ENCODE peak calls at places on chromosomes 1 and 21, in four cellular contexts. One of them, this sample, is unnamed. For H3K27me3 and H3K4me1, the result is how much of the 10 kb centered on the place peaks cover.

GRCh38 chr1:198934901-198935301 is 296.1 kb downstream of the PTPRC start:
- ATAC-seq in upper lobe of left lung: no peak
- ATAC-seq in Panc1: peak
- ATAC-seq in HCT116: peak
- ATAC-seq in this sample: no peak

GRCh38 chr1:61253059-61253735 is 170.8 kb downstream of the NFIA start:
- ATAC-seq in upper lobe of left lung: peak
- ATAC-seq in Panc1: no peak
- ATAC-seq in HCT116: no peak
- ATAC-seq in this sample: peak

GRCh38 chr1:86195281-86195680 is 38.7 kb upstream of the COL24A1 start:
- ATAC-seq in upper lobe of left lung: no peak
- ATAC-seq in Panc1: no peak
- ATAC-seq in HCT116: no peak
- ATAC-seq in this sample: no peak

GRCh38 chr1:202249846-202250245 is 56.2 kb downstream of the LGR6 start:
- ATAC-seq in upper lobe of left lung: no peak
- ATAC-seq in Panc1: no peak
- ATAC-seq in HCT116: no peak
- ATAC-seq in this sample: no peak

GRCh38 chr21:45801129-45801735 is 157.7 kb downstream of the PCBP3 start:
- ATAC-seq in upper lobe of left lung: no peak
- ATAC-seq in Panc1: no peak
- ATAC-seq in HCT116: no peak
- ATAC-seq in this sample: no peak

GRCh38 chr1:54367613-54368012 is 38.6 kb downstream of the SSBP3 start:
- ATAC-seq in upper lobe of left lung: no peak
- ATAC-seq in Panc1: no peak
- ATAC-seq in HCT116: no peak
- ATAC-seq in this sample: no peak

GRCh38 chr1:54477153-54477561 is 70.9 kb upstream of the ACOT11 start:
- ATAC-seq in upper lobe of left lung: no peak
- ATAC-seq in Panc1: no peak
- ATAC-seq in HCT116: no peak
- ATAC-seq in this sample: no peak

GRCh38 chr1:110187139-110187890 is 22.8 kb upstream of the KCNC4 start:
- ATAC-seq in upper lobe of left lung: no peak
- ATAC-seq in Panc1: no peak
- ATAC-seq in HCT116: no peak
- ATAC-seq in this sample: peak

GRCh38 chr1:159889821-159890252 is 10.1 kb downstream of the CFAP45 start:
- ATAC-seq in upper lobe of left lung: peak
- ATAC-seq in Panc1: peak
- ATAC-seq in HCT116: peak
- ATAC-seq in this sample: peak

DNA sequence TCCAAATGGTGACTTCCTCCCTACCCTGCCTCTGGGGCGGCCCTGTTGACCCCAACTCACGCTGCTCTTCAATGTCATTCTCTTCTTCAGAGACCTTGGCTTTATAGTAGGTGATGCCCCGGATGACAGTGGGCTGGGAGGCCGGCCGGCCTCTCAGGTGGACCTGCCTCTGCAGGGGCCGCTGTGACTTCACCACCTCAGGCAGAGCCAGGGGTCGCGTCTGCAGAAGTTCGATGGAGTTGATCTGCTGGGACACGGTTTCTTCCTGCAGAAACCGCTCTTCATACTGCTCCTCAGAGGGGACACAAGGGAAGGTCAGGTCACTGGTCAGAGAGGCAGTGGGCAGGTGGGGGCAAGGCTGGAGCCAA is 23.6 kb downstream of the OLFML2B start:
- ATAC-seq in upper lobe of left lung: no peak
- ATAC-seq in Panc1: no peak
- ATAC-seq in HCT116: no peak
- ATAC-seq in this sample: no peak
- H3K27me3 ChIP-seq in upper lobe of left lung: under half
- H3K27me3 ChIP-seq in Panc1: under half
- H3K27me3 ChIP-seq in HCT116: under half
- H3K27me3 ChIP-seq in this sample: under half

GRCh38 chr1:7552402-7552801 is 218.7 kb upstream of the VAMP3 start:
- ATAC-seq in upper lobe of left lung: peak
- ATAC-seq in Panc1: peak
- ATAC-seq in HCT116: no peak
- ATAC-seq in this sample: peak

GRCh38 chr1:7555391-7556185 is 215.5 kb upstream of the VAMP3 start:
- ATAC-seq in upper lobe of left lung: no peak
- ATAC-seq in Panc1: no peak
- ATAC-seq in HCT116: no peak
- ATAC-seq in this sample: no peak

GRCh38 chr1:7551442-7551841 is 219.7 kb upstream of the VAMP3 start:
- ATAC-seq in upper lobe of left lung: no peak
- ATAC-seq in Panc1: no peak
- ATAC-seq in HCT116: no peak
- ATAC-seq in this sample: no peak

GRCh38 chr1:7553042-7553690 is 217.9 kb upstream of the VAMP3 start:
- ATAC-seq in upper lobe of left lung: no peak
- ATAC-seq in Panc1: peak
- ATAC-seq in HCT116: no peak
- ATAC-seq in this sample: no peak

DNA sequence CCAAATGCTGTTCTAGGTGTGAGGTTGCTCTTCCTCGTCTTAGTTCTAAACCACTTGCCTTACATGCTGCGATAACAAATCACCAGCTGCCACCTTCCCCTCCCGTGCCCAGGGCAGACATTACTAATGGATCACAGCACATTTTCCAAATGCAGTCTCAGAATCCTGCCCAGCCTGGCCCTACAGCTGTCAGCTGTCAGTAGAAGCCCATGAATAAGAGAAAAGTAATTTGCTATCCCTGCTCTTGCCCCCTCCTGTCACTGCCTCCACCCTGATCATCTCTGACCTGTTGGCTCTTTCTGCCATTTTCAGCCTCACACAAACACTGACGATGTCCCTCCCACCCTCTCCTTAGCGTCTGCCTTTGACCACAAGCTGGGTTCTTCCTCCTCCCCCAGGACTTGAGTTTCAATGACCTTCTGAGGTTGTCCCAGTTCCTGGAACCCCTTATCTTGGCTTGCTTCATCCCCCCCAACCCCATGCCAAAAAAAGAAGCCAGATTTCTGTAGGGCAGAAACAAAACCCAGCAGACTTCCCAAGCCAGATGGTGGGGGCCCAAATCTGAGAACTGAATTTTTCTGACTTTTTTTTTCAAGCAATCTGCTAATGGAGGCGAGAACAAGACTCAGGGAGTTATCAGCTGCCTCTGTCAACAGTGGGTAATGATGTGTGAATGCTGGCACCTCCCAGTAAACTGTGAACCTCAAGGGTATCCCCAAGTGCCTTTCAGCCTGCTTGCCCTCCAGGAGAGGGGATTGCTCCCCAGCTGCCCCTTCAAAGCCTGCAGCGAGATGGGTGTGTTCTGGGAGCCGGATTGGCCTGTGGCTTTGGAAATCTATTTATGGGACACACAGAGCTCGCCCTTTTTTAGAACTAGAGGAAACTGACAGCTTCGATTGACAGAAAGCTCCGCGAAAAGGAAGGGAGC is 216.5 kb upstream of the VAMP3 start:
- ATAC-seq in upper lobe of left lung: no peak
- ATAC-seq in Panc1: no peak
- ATAC-seq in HCT116: no peak
- ATAC-seq in this sample: no peak
- H3K4me1 ChIP-seq in upper lobe of left lung: under half
- H3K4me1 ChIP-seq in Panc1: under half
- H3K4me1 ChIP-seq in HCT116: under half
- H3K4me1 ChIP-seq in this sample: under half

GRCh38 chr1:207917086-207917485 is 6.2 kb upstream of the CD34 start:
- ATAC-seq in upper lobe of left lung: peak
- ATAC-seq in Panc1: no peak
- ATAC-seq in HCT116: no peak
- ATAC-seq in this sample: peak
- TF ChIP-seq POLR2AphosphoS5 in upper lobe of left lung: no peak
- TF ChIP-seq POLR2AphosphoS5 in Panc1: no peak
- TF ChIP-seq POLR2AphosphoS5 in HCT116: no peak
- TF ChIP-seq POLR2AphosphoS5 in this sample: no peak

DNA sequence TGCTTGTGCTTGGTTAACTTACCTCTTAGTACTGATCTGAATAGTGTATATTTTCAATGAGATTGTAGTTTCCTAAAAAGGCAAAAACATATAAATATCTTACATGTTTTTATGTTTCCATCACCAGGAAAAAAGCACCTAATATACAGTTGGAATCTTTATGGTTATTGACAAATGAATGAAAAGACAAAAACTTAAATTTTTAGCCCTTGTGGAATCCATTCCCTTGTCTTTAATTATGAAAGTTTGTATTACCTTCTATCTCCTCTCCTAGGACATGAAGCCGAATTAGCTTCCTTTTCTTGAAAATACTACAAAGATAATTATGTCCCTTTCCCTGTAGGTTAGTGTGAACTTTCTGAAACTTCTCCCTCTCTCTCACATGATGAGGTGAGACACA is at the start of gene OR2T12:
- ATAC-seq in upper lobe of left lung: no peak
- ATAC-seq in Panc1: no peak
- ATAC-seq in HCT116: no peak
- ATAC-seq in this sample: no peak
- H3K27me3 ChIP-seq in upper lobe of left lung: under half
- H3K27me3 ChIP-seq in Panc1: under half
- H3K27me3 ChIP-seq in HCT116: under half
- H3K27me3 ChIP-seq in this sample: under half

DNA sequence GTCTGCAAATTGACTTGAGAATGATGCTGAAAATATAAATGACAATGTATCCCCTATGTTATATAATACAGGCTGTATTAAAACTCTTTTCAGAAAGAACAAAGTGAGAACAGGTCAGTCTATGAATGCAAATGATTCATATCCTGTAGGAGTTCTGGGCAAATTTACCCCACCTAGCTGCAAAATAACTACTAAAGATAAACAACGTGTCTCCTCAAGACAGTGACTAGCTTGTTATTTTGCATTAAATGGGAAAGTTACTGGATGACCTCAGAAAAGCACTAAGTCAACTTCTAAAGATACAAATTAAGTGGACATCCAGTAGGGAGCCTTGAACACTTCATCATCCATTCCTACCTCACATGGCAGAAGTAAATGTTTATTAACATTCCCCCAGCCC is 11.1 kb downstream of the RNF19B start:
- ATAC-seq in upper lobe of left lung: no peak
- ATAC-seq in Panc1: peak
- ATAC-seq in HCT116: peak
- ATAC-seq in this sample: no peak
- H3K4me1 ChIP-seq in upper lobe of left lung: under half
- H3K4me1 ChIP-seq in Panc1: under half
- H3K4me1 ChIP-seq in HCT116: under half
- H3K4me1 ChIP-seq in this sample: under half

GRCh38 chr1:162561037-162561615 is 396 bp upstream of the UAP1 start:
- ATAC-seq in upper lobe of left lung: peak
- ATAC-seq in Panc1: peak
- ATAC-seq in HCT116: peak
- ATAC-seq in this sample: peak
- TF ChIP-seq POLR2AphosphoS5 in upper lobe of left lung: peak
- TF ChIP-seq POLR2AphosphoS5 in Panc1: peak
- TF ChIP-seq POLR2AphosphoS5 in HCT116: peak
- TF ChIP-seq POLR2AphosphoS5 in this sample: peak